ENCODE peak calls at places on chromosomes 4 and X, in six cellular contexts. One of them, this sample, is unnamed.

GRCh38 chr4:95381843-95382580 is 166.8 kb downstream of the UNC5C start:
- DNase-seq in ovary: no peak
- DNase-seq in body of pancreas: no peak
- DNase-seq in stomach: no peak
- DNase-seq in uterus: no peak
- DNase-seq in heart left ventricle: no peak
- DNase-seq in this sample: no peak

GRCh38 chrX:97168646-97169045 is 284.9 kb downstream of the RPA4 start:
- DNase-seq in ovary: no peak
- DNase-seq in body of pancreas: no peak
- DNase-seq in stomach: no peak
- DNase-seq in uterus: no peak
- DNase-seq in heart left ventricle: no peak
- DNase-seq in this sample: no peak

GRCh38 chr4:5750052-5750950 is 39.3 kb downstream of the EVC start:
- DNase-seq in ovary: no peak
- DNase-seq in body of pancreas: no peak
- DNase-seq in stomach: no peak
- DNase-seq in uterus: no peak
- DNase-seq in heart left ventricle: no peak
- DNase-seq in this sample: no peak

GRCh38 chr4:165684177-165684870 is 188.7 kb upstream of the TLL1 start:
- DNase-seq in ovary: no peak
- DNase-seq in body of pancreas: no peak
- DNase-seq in stomach: no peak
- DNase-seq in uterus: no peak
- DNase-seq in heart left ventricle: no peak
- DNase-seq in this sample: no peak

GRCh38 chr4:179867300-179867878 is 2375.8 kb upstream of the TENM3 start:
- DNase-seq in ovary: no peak
- DNase-seq in body of pancreas: peak; percentile 39
- DNase-seq in stomach: no peak
- DNase-seq in uterus: no peak
- DNase-seq in heart left ventricle: no peak
- DNase-seq in this sample: no peak

GRCh38 chr4:54004463-54004862 is 59.9 kb downstream of the CHIC2 start:
- DNase-seq in ovary: no peak
- DNase-seq in body of pancreas: no peak
- DNase-seq in stomach: no peak
- DNase-seq in uterus: no peak
- DNase-seq in heart left ventricle: no peak
- DNase-seq in this sample: no peak

GRCh38 chrX:23799469-23800065 is 16.6 kb downstream of the SAT1 start:
- DNase-seq in ovary: no peak
- DNase-seq in body of pancreas: no peak
- DNase-seq in stomach: no peak
- DNase-seq in uterus: no peak
- DNase-seq in heart left ventricle: no peak
- DNase-seq in this sample: no peak

GRCh38 chr4:115274545-115274944 is 161.1 kb upstream of the NDST4 start:
- DNase-seq in ovary: no peak
- DNase-seq in body of pancreas: no peak
- DNase-seq in stomach: no peak
- DNase-seq in uterus: no peak
- DNase-seq in heart left ventricle: no peak
- DNase-seq in this sample: no peak

GRCh38 chrX:153776611-153777045 is 4.2 kb upstream of the SRPK3 start:
- DNase-seq in ovary: no peak
- DNase-seq in body of pancreas: no peak
- DNase-seq in stomach: no peak
- DNase-seq in uterus: no peak
- DNase-seq in heart left ventricle: no peak
- DNase-seq in this sample: no peak

GRCh38 chrX:148530464-148531077 is 30.2 kb downstream of the AFF2 start:
- DNase-seq in ovary: no peak
- DNase-seq in body of pancreas: peak; percentile 19
- DNase-seq in stomach: no peak
- DNase-seq in uterus: no peak
- DNase-seq in heart left ventricle: no peak
- DNase-seq in this sample: no peak

GRCh38 chr4:24249972-24250371 is 334.4 kb downstream of the DHX15 start:
- DNase-seq in ovary: no peak
- DNase-seq in body of pancreas: no peak
- DNase-seq in stomach: no peak
- DNase-seq in uterus: no peak
- DNase-seq in heart left ventricle: no peak
- DNase-seq in this sample: no peak

GRCh38 chrX:68146054-68146453 is 287.2 kb downstream of the OPHN1 start:
- DNase-seq in ovary: no peak
- DNase-seq in body of pancreas: no peak
- DNase-seq in stomach: no peak
- DNase-seq in uterus: no peak
- DNase-seq in heart left ventricle: no peak
- DNase-seq in this sample: no peak

GRCh38 chrX:13048265-13048664 is 3.8 kb upstream of the FAM9C start:
- DNase-seq in ovary: no peak
- DNase-seq in body of pancreas: no peak
- DNase-seq in stomach: no peak
- DNase-seq in uterus: no peak
- DNase-seq in heart left ventricle: no peak
- DNase-seq in this sample: no peak

GRCh38 chr4:176498857-176499256 is 179.1 kb downstream of the SPCS3 start:
- DNase-seq in ovary: no peak
- DNase-seq in body of pancreas: no peak
- DNase-seq in stomach: no peak
- DNase-seq in uterus: no peak
- DNase-seq in heart left ventricle: no peak
- DNase-seq in this sample: no peak

GRCh38 chrX:155718964-155719586 is 106.3 kb upstream of the TMLHE start:
- DNase-seq in ovary: no peak
- DNase-seq in body of pancreas: no peak
- DNase-seq in stomach: no peak
- DNase-seq in uterus: no peak
- DNase-seq in heart left ventricle: no peak
- DNase-seq in this sample: no peak

GRCh38 chr4:185204238-185204910 is 574 bp upstream of the CFAP97 start:
- DNase-seq in ovary: no peak
- DNase-seq in body of pancreas: no peak
- DNase-seq in stomach: no peak
- DNase-seq in uterus: no peak
- DNase-seq in heart left ventricle: no peak
- DNase-seq in this sample: peak; percentile 33

GRCh38 chr4:99468891-99469290 is 33.7 kb upstream of the ADH7 start:
- DNase-seq in ovary: no peak
- DNase-seq in body of pancreas: no peak
- DNase-seq in stomach: no peak
- DNase-seq in uterus: no peak
- DNase-seq in heart left ventricle: no peak
- DNase-seq in this sample: no peak

GRCh38 chrX:122087353-122087752 is 1039.9 kb downstream of the GLUD2 start:
- DNase-seq in ovary: no peak
- DNase-seq in body of pancreas: no peak
- DNase-seq in stomach: no peak
- DNase-seq in uterus: no peak
- DNase-seq in heart left ventricle: no peak
- DNase-seq in this sample: no peak

GRCh38 chr4:130486841-130487240 is 1390.9 kb downstream of the C4orf33 start:
- DNase-seq in ovary: no peak
- DNase-seq in body of pancreas: no peak
- DNase-seq in stomach: no peak
- DNase-seq in uterus: no peak
- DNase-seq in heart left ventricle: no peak
- DNase-seq in this sample: no peak

GRCh38 chr4:1080961-1081688 is 32.2 kb downstream of the RNF212 start:
- DNase-seq in ovary: no peak
- DNase-seq in body of pancreas: no peak
- DNase-seq in stomach: no peak
- DNase-seq in uterus: no peak
- DNase-seq in heart left ventricle: no peak
- DNase-seq in this sample: no peak

GRCh38 chr4:112358415-112358814 is 61.2 kb downstream of the ALPK1 start:
- DNase-seq in ovary: no peak
- DNase-seq in body of pancreas: no peak
- DNase-seq in stomach: no peak
- DNase-seq in uterus: no peak
- DNase-seq in heart left ventricle: no peak
- DNase-seq in this sample: no peak

GRCh38 chr4:112355662-112356061 is 58.5 kb downstream of the ALPK1 start:
- DNase-seq in ovary: no peak
- DNase-seq in body of pancreas: no peak
- DNase-seq in stomach: no peak
- DNase-seq in uterus: no peak
- DNase-seq in heart left ventricle: peak; percentile 51
- DNase-seq in this sample: no peak

GRCh38 chr4:112357453-112357852 is 60.3 kb downstream of the ALPK1 start:
- DNase-seq in ovary: no peak
- DNase-seq in body of pancreas: no peak
- DNase-seq in stomach: no peak
- DNase-seq in uterus: no peak
- DNase-seq in heart left ventricle: no peak
- DNase-seq in this sample: no peak

GRCh38 chr4:112358952-112359749 is 62.0 kb downstream of the ALPK1 start:
- DNase-seq in ovary: no peak
- DNase-seq in body of pancreas: no peak
- DNase-seq in stomach: no peak
- DNase-seq in uterus: no peak
- DNase-seq in heart left ventricle: no peak
- DNase-seq in this sample: no peak

GRCh38 chr4:112357897-112358296 is 60.7 kb downstream of the ALPK1 start:
- DNase-seq in ovary: no peak
- DNase-seq in body of pancreas: no peak
- DNase-seq in stomach: no peak
- DNase-seq in uterus: no peak
- DNase-seq in heart left ventricle: no peak
- DNase-seq in this sample: no peak
- TF ChIP-seq POLR2A in ovary: no peak
- TF ChIP-seq POLR2A in body of pancreas: no peak
- TF ChIP-seq POLR2A in stomach: no peak
- TF ChIP-seq POLR2A in uterus: no peak
- TF ChIP-seq POLR2A in heart left ventricle: no peak
- TF ChIP-seq POLR2A in this sample: no peak

GRCh38 chrX:115563633-115564182 is 2.7 kb downstream of the PLS3 start:
- DNase-seq in ovary: no peak
- DNase-seq in body of pancreas: no peak
- DNase-seq in stomach: no peak
- DNase-seq in uterus: no peak
- DNase-seq in heart left ventricle: no peak
- DNase-seq in this sample: no peak
- H3K27ac ChIP-seq in ovary: no peak overlapping the region
- H3K27ac ChIP-seq in body of pancreas: peak overlapping the region; percentile 40
- H3K27ac ChIP-seq in stomach: no peak overlapping the region
- H3K27ac ChIP-seq in uterus: peak overlapping the region; percentile 86
- H3K27ac ChIP-seq in heart left ventricle: peak overlapping the region; percentile 92
- H3K27ac ChIP-seq in this sample: no peak overlapping the region

GRCh38 chr4:84490663-84491062 is 8.4 kb downstream of the NKX6-1 start:
- DNase-seq in ovary: no peak
- DNase-seq in body of pancreas: no peak
- DNase-seq in stomach: no peak
- DNase-seq in uterus: no peak
- DNase-seq in heart left ventricle: no peak
- DNase-seq in this sample: no peak
- H3K27me3 ChIP-seq in ovary: no peaks in the 10 kb centered on the region
- H3K27me3 ChIP-seq in body of pancreas: peaks cover 12% of the 10 kb centered on the region
- H3K27me3 ChIP-seq in stomach: peaks cover 18% of the 10 kb centered on the region
- H3K27me3 ChIP-seq in uterus: peaks cover 77% of the 10 kb centered on the region
- H3K27me3 ChIP-seq in heart left ventricle: peaks cover 97% of the 10 kb centered on the region
- H3K27me3 ChIP-seq in this sample: peaks cover 40% of the 10 kb centered on the region

GRCh38 chrX:55008571-55009358 is 8.6 kb downstream of the APEX2 start:
- DNase-seq in ovary: no peak
- DNase-seq in body of pancreas: no peak
- DNase-seq in stomach: no peak
- DNase-seq in uterus: no peak
- DNase-seq in heart left ventricle: no peak
- DNase-seq in this sample: no peak
- TF ChIP-seq POLR2A in ovary: no peak
- TF ChIP-seq POLR2A in body of pancreas: no peak
- TF ChIP-seq POLR2A in stomach: no peak
- TF ChIP-seq POLR2A in uterus: no peak
- TF ChIP-seq POLR2A in heart left ventricle: no peak
- TF ChIP-seq POLR2A in this sample: no peak

DNA sequence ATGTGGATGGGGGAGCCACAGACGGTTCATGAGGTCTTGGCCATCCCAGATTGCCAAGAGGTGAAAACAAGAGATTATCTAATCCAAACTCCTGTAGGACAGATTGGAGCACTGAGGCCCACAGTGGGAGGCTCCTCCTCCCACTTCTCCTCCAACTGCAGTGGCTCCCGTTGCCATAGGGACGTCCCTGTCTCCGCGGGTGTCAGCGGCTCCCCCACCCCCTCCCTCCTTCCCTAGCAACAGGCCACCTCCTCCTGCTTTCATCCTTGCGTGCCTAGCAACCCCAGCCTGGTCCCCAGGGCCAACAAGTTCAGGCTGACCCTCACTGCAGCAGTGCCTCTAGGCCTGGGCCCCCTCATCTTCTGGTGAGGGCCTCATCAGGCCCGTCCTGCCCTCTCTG is 6.8 kb upstream of the IQSEC2 start:
- DNase-seq in ovary: peak; percentile 28
- DNase-seq in body of pancreas: peak; percentile 25
- DNase-seq in stomach: no peak
- DNase-seq in uterus: peak; percentile 34
- DNase-seq in heart left ventricle: peak; percentile 65
- DNase-seq in this sample: no peak
- H3K27ac ChIP-seq in ovary: no peak overlapping the region
- H3K27ac ChIP-seq in body of pancreas: peak overlapping the region; percentile 44
- H3K27ac ChIP-seq in stomach: no peak overlapping the region
- H3K27ac ChIP-seq in uterus: peak overlapping the region; percentile 62
- H3K27ac ChIP-seq in heart left ventricle: peak overlapping the region; percentile 82
- H3K27ac ChIP-seq in this sample: peak overlapping the region; percentile 27

GRCh38 chrX:71995122-71995521 is 84.5 kb downstream of the NHSL2 start:
- DNase-seq in ovary: no peak
- DNase-seq in body of pancreas: no peak
- DNase-seq in stomach: no peak
- DNase-seq in uterus: no peak
- DNase-seq in heart left ventricle: no peak
- DNase-seq in this sample: no peak
- H3K27me3 ChIP-seq in ovary: no peaks in the 10 kb centered on the region
- H3K27me3 ChIP-seq in body of pancreas: no peaks in the 10 kb centered on the region
- H3K27me3 ChIP-seq in stomach: no peaks in the 10 kb centered on the region
- H3K27me3 ChIP-seq in uterus: no peaks in the 10 kb centered on the region
- H3K27me3 ChIP-seq in heart left ventricle: peaks cover 2% of the 10 kb centered on the region
- H3K27me3 ChIP-seq in this sample: no peaks in the 10 kb centered on the region

GRCh38 chr4:140152760-140153418 is 1.1 kb downstream of the MAML3 start:
- DNase-seq in ovary: peak; percentile 73
- DNase-seq in body of pancreas: peak; percentile 74
- DNase-seq in stomach: peak; percentile 67
- DNase-seq in uterus: peak; percentile 74
- DNase-seq in heart left ventricle: peak; percentile 81
- DNase-seq in this sample: peak; percentile 53
- TF ChIP-seq POLR2A in ovary: no peak
- TF ChIP-seq POLR2A in body of pancreas: peak; percentile 40
- TF ChIP-seq POLR2A in stomach: no peak
- TF ChIP-seq POLR2A in uterus: peak; percentile 7
- TF ChIP-seq POLR2A in heart left ventricle: no peak
- TF ChIP-seq POLR2A in this sample: peak; percentile 11

DNA sequence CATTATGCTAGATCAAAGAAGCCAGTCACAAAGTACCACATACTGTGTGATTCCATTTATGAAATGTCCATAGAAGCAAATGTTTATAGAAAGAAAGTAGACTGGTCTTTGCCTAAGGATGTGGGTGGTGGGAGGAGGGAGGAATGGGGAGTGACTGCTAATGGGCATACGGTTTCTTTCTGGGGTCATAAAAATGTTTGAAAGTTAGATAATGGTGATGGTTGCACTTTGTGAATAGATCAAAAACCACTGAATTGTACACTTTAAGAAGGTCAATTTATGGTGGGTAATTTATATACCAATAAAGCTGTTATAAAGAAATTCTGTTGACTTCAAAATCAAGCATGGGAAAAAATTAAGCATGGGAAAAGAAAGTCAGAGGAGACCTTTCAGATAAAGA is 56.6 kb downstream of the FAM13A start:
- DNase-seq in ovary: no peak
- DNase-seq in body of pancreas: no peak
- DNase-seq in stomach: no peak
- DNase-seq in uterus: no peak
- DNase-seq in heart left ventricle: no peak
- DNase-seq in this sample: no peak
- H3K27ac ChIP-seq in ovary: no peak overlapping the region
- H3K27ac ChIP-seq in body of pancreas: peak overlapping the region; percentile 68
- H3K27ac ChIP-seq in stomach: no peak overlapping the region
- H3K27ac ChIP-seq in uterus: no peak overlapping the region
- H3K27ac ChIP-seq in heart left ventricle: no peak overlapping the region
- H3K27ac ChIP-seq in this sample: no peak overlapping the region

This sample was measured in prostate gland.